ENCODE peak calls at places on chromosomes 2 and 18, in seven cellular contexts. X is H9, T is neuronal stem cell, S is H1, P is trophoblast cell, O is IMR-90, Z is mesenchymal stem cell. U is an unnamed sample.

GRCh38 chr18:6942742-6943141 is 174.9 kb downstream of the LAMA1 start:
- DNase-seq in O (no peak), S (no peak), P (no peak), Z (no peak), T (no peak), X (no peak), U (no peak)

GRCh38 chr2:201798252-201798918 is 8.0 kb upstream of the CDK15 start:
- DNase-seq in P (peak), T (no peak), X (no peak), S (no peak), O (peak), Z (peak), U (no peak)

GRCh38 chr18:51724790-51725721 is 527.6 kb upstream of the MEX3C start:
- DNase-seq in T (no peak), S (no peak), Z (no peak), P (no peak), O (no peak), X (no peak), U (peak)

GRCh38 chr2:203951366-203951902 is 14.9 kb downstream of the ICOS start:
- DNase-seq in Z (no peak), S (no peak), O (no peak), T (no peak), X (no peak), P (peak), U (no peak)

GRCh38 chr2:95077521-95077807 is 44.1 kb downstream of the MRPS5 start:
- DNase-seq in T (no peak), X (no peak), P (no peak), Z (no peak), S (no peak), O (no peak), U (peak)

GRCh38 chr2:38443021-38443541 is 66.0 kb upstream of the ATL2 start:
- DNase-seq in S (no peak), P (no peak), O (no peak), T (no peak), Z (peak), X (no peak), U (peak)

GRCh38 chr2:234674781-234675201 is 177.9 kb upstream of the ARL4C start:
- DNase-seq in O (peak), T (no peak), Z (peak), P (peak), S (no peak), X (no peak), U (no peak)

GRCh38 chr18:42182728-42183700 is 228.0 kb downstream of the PIK3C3 start:
- DNase-seq in T (no peak), S (no peak), Z (peak), P (no peak), X (no peak), O (no peak), U (no peak)

GRCh38 chr18:74604774-74605173 is 7.1 kb downstream of the ZNF407 start:
- DNase-seq in O (peak), Z (peak), T (no peak), P (no peak), X (no peak), S (no peak), U (no peak)

GRCh38 chr2:70212298-70212948 is 21.6 kb upstream of the C2orf42 start:
- DNase-seq in T (no peak), O (no peak), P (no peak), Z (no peak), S (no peak), X (no peak), U (no peak)

GRCh38 chr2:231530099-231531085 is at the start of gene NMUR1:
- DNase-seq in X (peak), S (no peak), Z (peak), O (no peak), P (peak), T (peak), U (peak)

GRCh38 chr2:62641410-62641843 is 64.1 kb upstream of the EHBP1 start:
- DNase-seq in Z (peak), P (no peak), X (no peak), T (no peak), O (no peak), S (no peak), U (no peak)

GRCh38 chr18:71223487-71223886 is 934.6 kb downstream of the SOCS6 start:
- DNase-seq in X (no peak), S (no peak), T (no peak), O (no peak), Z (no peak), P (no peak), U (no peak)

GRCh38 chr2:162217596-162217995 is 25.6 kb downstream of the FAP start:
- DNase-seq in P (no peak), Z (no peak), T (no peak), X (no peak), S (no peak), O (peak), U (no peak)

GRCh38 chr2:240959941-240960308 is 38.5 kb upstream of the SNED1 start:
- DNase-seq in P (no peak), O (no peak), T (no peak), Z (no peak), S (no peak), X (peak), U (no peak)

GRCh38 chr2:12452211-12452610 is 264.5 kb upstream of the TRIB2 start:
- DNase-seq in P (peak), O (peak), T (no peak), Z (peak), X (no peak), S (no peak), U (no peak)

GRCh38 chr2:227185616-227186015 is 21.2 kb downstream of the COL4A3 start:
- DNase-seq in P (no peak), T (no peak), S (no peak), X (no peak), O (no peak), Z (no peak), U (no peak)

GRCh38 chr2:159476329-159476728 is 140.0 kb downstream of the BAZ2B start:
- DNase-seq in Z (no peak), T (no peak), O (peak), X (no peak), P (no peak), S (no peak), U (no peak)

GRCh38 chr2:225735844-225736243 is 336.3 kb downstream of the NYAP2 start:
- DNase-seq in T (no peak), X (no peak), S (no peak), O (peak), Z (peak), P (no peak), U (no peak)

GRCh38 chr2:206784559-206785353 is 19.4 kb downstream of the FASTKD2 start:
- DNase-seq in Z (no peak), O (no peak), T (no peak), P (no peak), S (no peak), X (no peak), U (no peak)

GRCh38 chr18:10851824-10852225 is 297.5 kb downstream of the PIEZO2 start:
- DNase-seq in S (no peak), X (no peak), Z (peak), O (peak), P (peak), T (peak), U (peak)

GRCh38 chr2:219493086-219493485 is 5.6 kb upstream of the GMPPA start:
- DNase-seq in P (no peak), S (no peak), Z (no peak), X (no peak), T (no peak), O (no peak), U (no peak)
- H2AK5ac ChIP-seq in P (no peak), S (no peak), Z (no peak), X (no peak), T (peak), O (no peak), U (no peak)

DNA sequence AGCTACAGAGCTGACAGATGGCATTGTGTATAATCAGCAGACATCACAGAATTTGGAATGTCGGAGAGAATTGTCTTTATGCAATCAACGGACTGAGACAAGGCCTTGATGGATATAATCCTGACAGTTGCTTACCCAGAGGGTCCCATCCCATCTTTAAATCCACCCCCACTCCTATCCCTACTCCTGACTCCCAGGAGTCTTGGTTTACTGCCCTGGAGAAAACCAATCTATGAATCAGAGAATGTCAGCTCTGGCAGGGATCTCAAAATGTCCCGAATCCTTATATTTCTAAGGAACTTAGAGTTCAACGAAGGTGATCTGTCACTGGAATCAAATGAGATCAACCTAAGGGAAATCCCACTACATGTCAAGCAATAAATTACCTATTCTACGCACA is 142.1 kb downstream of the LRATD1 start:
- DNase-seq in Z (no peak), S (no peak), T (no peak), O (no peak), X (no peak), P (no peak), U (no peak)
- H3K23ac ChIP-seq in Z (no peak), S (no peak), T (no peak), O (no peak), X (no peak), P (no peak), U (no peak)

GRCh38 chr2:205670292-205670691 is 12.0 kb upstream of the NRP2 start:
- DNase-seq in X (no peak), O (no peak), Z (no peak), S (no peak), P (no peak), T (no peak), U (no peak)
- H2BK120ac ChIP-seq in X (no peak), O (peak), Z (no peak), S (peak), P (no peak), T (no peak), U (no peak)

GRCh38 chr2:200302940-200303727 is 3.4 kb upstream of the SPATS2L start:
- DNase-seq in P (peak), S (no peak), O (peak), T (no peak), X (no peak), Z (peak), U (peak)
- H2AK5ac ChIP-seq in P (no peak), S (no peak), O (peak), T (no peak), X (no peak), Z (peak), U (no peak)

GRCh38 chr2:28343971-28344715 is 48.5 kb upstream of the FOSL2 start:
- DNase-seq in S (no peak), O (no peak), T (no peak), X (no peak), P (peak), Z (no peak), U (no peak)
- H3K23ac ChIP-seq in S (no peak), O (no peak), T (no peak), X (no peak), P (no peak), Z (no peak), U (no peak)

GRCh38 chr2:71327916-71328315 is 3.7 kb upstream of the ZNF638 start:
- DNase-seq in X (peak), S (no peak), P (no peak), T (no peak), Z (no peak), O (no peak), U (peak)

GRCh38 chr2:71330155-71330554 is 1.4 kb upstream of the ZNF638 start:
- DNase-seq in T (no peak), O (no peak), X (no peak), S (no peak), P (no peak), Z (no peak), U (no peak)

GRCh38 chr2:71330585-71331330 is 824 bp upstream of the ZNF638 start:
- DNase-seq in S (no peak), X (no peak), O (no peak), P (peak), T (no peak), Z (no peak), U (peak)

GRCh38 chr2:71323386-71323785 is 8.2 kb upstream of the ZNF638 start:
- DNase-seq in Z (no peak), T (no peak), P (no peak), X (no peak), S (no peak), O (no peak), U (no peak)

DNA sequence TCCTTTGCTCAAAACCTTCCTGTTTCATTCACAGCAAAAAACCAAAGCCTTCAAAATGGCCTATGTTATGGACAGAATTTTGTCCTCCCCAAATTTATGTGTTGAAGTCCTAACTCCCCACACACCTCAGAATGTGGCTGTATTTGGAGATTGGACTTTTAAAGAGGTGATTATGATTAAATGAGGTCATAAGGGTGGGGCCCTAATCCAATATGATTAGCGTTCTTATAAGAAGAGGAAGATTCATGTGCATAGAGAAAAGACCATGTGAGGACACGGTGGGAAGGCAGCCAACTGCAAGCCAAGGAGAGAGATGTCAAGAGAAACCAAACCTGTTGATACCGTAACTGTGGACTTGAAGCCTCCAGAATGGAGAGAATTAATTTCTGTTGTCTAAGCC is 4.6 kb upstream of the ZNF638 start:
- DNase-seq in X (no peak), P (no peak), S (no peak), O (no peak), Z (no peak), T (no peak), U (no peak)
- H2BK120ac ChIP-seq in X (no peak), P (no peak), S (no peak), O (no peak), Z (no peak), T (no peak), U (no peak)

GRCh38 chr18:48800479-48800876 is 150.3 kb downstream of the SMAD7 start:
- DNase-seq in T (no peak), Z (no peak), S (no peak), O (no peak), X (peak), P (no peak), U (no peak)

GRCh38 chr18:48798334-48799197 is 152.2 kb downstream of the SMAD7 start:
- DNase-seq in T (no peak), S (no peak), Z (no peak), O (no peak), P (no peak), X (peak), U (no peak)

GRCh38 chr18:48797841-48798255 is 152.9 kb downstream of the SMAD7 start:
- DNase-seq in P (no peak), S (no peak), Z (no peak), X (no peak), O (no peak), T (no peak), U (peak)

GRCh38 chr18:48800877-48801727 is 149.7 kb downstream of the SMAD7 start:
- DNase-seq in P (no peak), S (no peak), Z (peak), O (peak), X (peak), T (no peak), U (no peak)

GRCh38 chr18:48799724-48800315 is 150.9 kb downstream of the SMAD7 start:
- DNase-seq in X (peak), T (no peak), P (no peak), S (no peak), O (no peak), Z (no peak), U (no peak)
- H2AK5ac ChIP-seq in X (no peak), T (no peak), P (no peak), S (no peak), O (peak), Z (no peak), U (no peak)

DNA sequence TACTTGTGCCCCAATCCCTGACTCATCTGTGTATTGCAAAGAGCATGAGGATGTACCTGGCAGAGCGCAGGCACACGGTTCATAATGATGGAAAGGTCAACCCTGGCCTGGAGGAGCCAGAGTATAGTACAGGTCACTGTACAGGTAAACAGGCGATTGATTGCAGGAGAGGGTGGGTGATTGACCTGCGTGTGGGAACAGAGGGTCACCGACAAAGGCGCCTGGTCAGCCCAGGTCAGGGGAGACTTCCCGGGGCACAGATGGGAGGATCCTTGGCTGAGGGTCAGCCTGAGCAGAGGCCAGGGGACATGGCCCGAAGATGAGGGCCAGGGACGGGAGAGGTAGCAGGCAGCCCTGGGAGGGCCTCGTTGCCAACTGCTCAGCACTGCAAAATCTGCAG is 160.2 kb downstream of the SEPTIN10 start:
- DNase-seq in S (no peak), X (no peak), T (no peak), Z (no peak), O (no peak), P (no peak), U (no peak)
- H3K23ac ChIP-seq in S (no peak), X (no peak), T (no peak), Z (no peak), O (no peak), P (no peak), U (no peak)

GRCh38 chr2:105272176-105272575 is 30.6 kb downstream of the GPR45 start:
- DNase-seq in T (no peak), S (no peak), O (no peak), Z (no peak), X (no peak), P (no peak), U (no peak)

GRCh38 chr2:105271393-105272045 is 30.0 kb downstream of the GPR45 start:
- DNase-seq in S (no peak), T (no peak), P (no peak), X (no peak), O (no peak), Z (no peak), U (no peak)

GRCh38 chr2:105274046-105274445 is 32.5 kb downstream of the GPR45 start:
- DNase-seq in X (no peak), P (no peak), O (no peak), S (no peak), Z (no peak), T (no peak), U (no peak)

DNA sequence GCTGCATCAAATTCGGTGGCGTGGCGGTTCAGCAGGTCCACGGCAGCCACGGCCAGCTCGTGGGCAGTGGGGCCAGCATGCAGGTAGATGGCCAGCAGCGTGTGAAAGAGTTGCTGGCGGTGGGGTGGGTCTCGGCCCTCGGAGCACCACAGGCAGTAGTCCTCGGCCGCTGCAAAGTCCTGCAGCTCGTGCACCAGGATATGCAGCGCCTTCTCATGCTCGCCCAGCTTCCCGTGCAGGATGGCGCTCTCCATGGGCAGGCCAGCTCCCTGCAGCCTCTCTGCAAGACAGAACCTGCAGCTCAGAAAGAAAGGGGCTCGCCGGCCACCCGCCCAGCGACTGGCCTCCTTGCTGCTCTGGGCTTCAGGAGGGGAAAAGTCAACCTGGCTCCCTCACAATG is 27.9 kb downstream of the GPR45 start:
- DNase-seq in P (no peak), X (no peak), Z (no peak), S (no peak), O (no peak), T (no peak), U (no peak)
- H2BK120ac ChIP-seq in P (no peak), X (no peak), Z (no peak), S (no peak), O (no peak), T (no peak), U (no peak)

DNA sequence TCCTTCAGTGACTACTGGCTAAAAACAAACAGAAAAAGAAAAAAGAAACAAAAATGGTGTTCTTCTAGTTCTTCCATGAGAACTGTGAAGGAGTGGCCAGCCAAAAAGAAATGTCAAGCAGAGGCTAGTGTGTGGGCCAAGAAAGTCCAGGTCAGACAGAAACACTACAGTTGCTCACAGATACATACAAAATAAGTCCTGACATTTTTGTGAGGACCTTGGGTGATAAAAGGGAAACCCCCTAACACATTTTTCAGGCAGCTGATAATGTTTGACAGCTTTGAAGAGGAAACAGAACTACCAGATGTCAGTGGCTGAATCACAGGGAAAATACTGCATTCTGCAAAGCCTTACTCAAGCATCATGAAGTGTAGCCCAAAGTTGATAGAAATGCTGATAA is 28.1 kb downstream of the ARHGAP25 start:
- DNase-seq in P (peak), O (peak), T (no peak), X (no peak), S (no peak), Z (peak), U (no peak)
- H2AK5ac ChIP-seq in P (no peak), O (no peak), T (no peak), X (no peak), S (no peak), Z (no peak), U (no peak)